ENCODE peak calls at places on chromosome 15, in four cellular contexts. One of them, this sample, is unnamed.

GRCh38 chr15:51883436-51883835 is 54.0 kb downstream of the TMOD3 start:
- DNase-seq in right lobe of liver: no peak
- DNase-seq in EH: peak; percentile 87
- DNase-seq in GM13976: no peak
- DNase-seq in this sample: no peak

GRCh38 chr15:90863987-90864386 is 4.4 kb upstream of the FURIN start:
- DNase-seq in GM13976: no peak
- DNase-seq in right lobe of liver: no peak
- DNase-seq in EH: no peak
- DNase-seq in this sample: no peak

GRCh38 chr15:75775296-75776074 is 62.8 kb upstream of the CSPG4 start:
- DNase-seq in right lobe of liver: no peak
- DNase-seq in GM13976: no peak
- DNase-seq in EH: no peak
- DNase-seq in this sample: no peak

GRCh38 chr15:35496585-35496984 is 49.4 kb downstream of the DPH6 start:
- DNase-seq in GM13976: peak; percentile 10
- DNase-seq in right lobe of liver: no peak
- DNase-seq in EH: no peak
- DNase-seq in this sample: no peak

GRCh38 chr15:92049290-92050008 is 195.9 kb downstream of the SLCO3A1 start:
- DNase-seq in GM13976: no peak
- DNase-seq in EH: no peak
- DNase-seq in right lobe of liver: no peak
- DNase-seq in this sample: no peak

GRCh38 chr15:70415330-70415884 is 317.7 kb upstream of the TLE3 start:
- DNase-seq in right lobe of liver: no peak
- DNase-seq in EH: no peak
- DNase-seq in GM13976: no peak
- DNase-seq in this sample: no peak

GRCh38 chr15:76340802-76341365 is 4.3 kb downstream of the ISL2 start:
- DNase-seq in EH: peak; percentile 58
- DNase-seq in GM13976: peak; percentile 70
- DNase-seq in right lobe of liver: peak; percentile 39
- DNase-seq in this sample: no peak

GRCh38 chr15:65873271-65873670 is 4.0 kb downstream of the RAB11A start:
- DNase-seq in GM13976: no peak
- DNase-seq in right lobe of liver: no peak
- DNase-seq in EH: no peak
- DNase-seq in this sample: no peak

GRCh38 chr15:33923446-33923845 is 44.9 kb upstream of the CHRM5 start:
- DNase-seq in EH: no peak
- DNase-seq in right lobe of liver: no peak
- DNase-seq in GM13976: no peak
- DNase-seq in this sample: no peak

GRCh38 chr15:91224750-91225380 is 124.8 kb downstream of the SV2B start:
- DNase-seq in right lobe of liver: no peak
- DNase-seq in GM13976: peak; percentile 61
- DNase-seq in EH: peak; percentile 27
- DNase-seq in this sample: no peak

GRCh38 chr15:55802600-55803376 is 59.8 kb upstream of the PRTG start:
- DNase-seq in right lobe of liver: no peak
- DNase-seq in GM13976: no peak
- DNase-seq in EH: no peak
- DNase-seq in this sample: no peak

GRCh38 chr15:35626531-35626930 is 80.6 kb upstream of the DPH6 start:
- DNase-seq in right lobe of liver: no peak
- DNase-seq in EH: peak; percentile 82
- DNase-seq in GM13976: no peak
- DNase-seq in this sample: no peak

GRCh38 chr15:94287794-94288246 is 56.5 kb downstream of the MCTP2 start:
- DNase-seq in right lobe of liver: no peak
- DNase-seq in GM13976: peak; percentile 44
- DNase-seq in EH: no peak
- DNase-seq in this sample: no peak

GRCh38 chr15:33729648-33730047 is 238.6 kb upstream of the CHRM5 start:
- DNase-seq in EH: peak; percentile 7
- DNase-seq in GM13976: no peak
- DNase-seq in right lobe of liver: no peak
- DNase-seq in this sample: peak; percentile 8

GRCh38 chr15:98753726-98754125 is 105.4 kb downstream of the IGF1R start:
- DNase-seq in GM13976: no peak
- DNase-seq in right lobe of liver: no peak
- DNase-seq in EH: peak; percentile 42
- DNase-seq in this sample: no peak

GRCh38 chr15:81752149-81752942 is 293.5 kb downstream of the MEX3B start:
- DNase-seq in GM13976: no peak
- DNase-seq in EH: peak; percentile 22
- DNase-seq in right lobe of liver: peak; percentile 51
- DNase-seq in this sample: peak; percentile 40

GRCh38 chr15:66779331-66780009 is 77.4 kb downstream of the SMAD6 start:
- DNase-seq in GM13976: no peak
- DNase-seq in right lobe of liver: no peak
- DNase-seq in EH: no peak
- DNase-seq in this sample: no peak

GRCh38 chr15:35696767-35697231 is 150.8 kb upstream of the DPH6 start:
- DNase-seq in GM13976: no peak
- DNase-seq in EH: peak; percentile 83
- DNase-seq in right lobe of liver: no peak
- DNase-seq in this sample: no peak

GRCh38 chr15:25136119-25136518 is 181.3 kb downstream of the SNRPN start:
- DNase-seq in right lobe of liver: no peak
- DNase-seq in EH: peak; percentile 5
- DNase-seq in GM13976: no peak
- DNase-seq in this sample: peak; percentile 3

GRCh38 chr15:43487271-43487895 is 5.6 kb downstream of the TP53BP1 start:
- DNase-seq in GM13976: no peak
- DNase-seq in right lobe of liver: no peak
- DNase-seq in EH: peak; percentile 52
- DNase-seq in this sample: peak; percentile 64

GRCh38 chr15:56532766-56533455 is 68.0 kb upstream of the MNS1 start:
- DNase-seq in right lobe of liver: no peak
- DNase-seq in EH: no peak
- DNase-seq in GM13976: no peak
- DNase-seq in this sample: no peak

GRCh38 chr15:71732636-71733035 is 77.7 kb upstream of the NR2E3 start:
- DNase-seq in GM13976: no peak
- DNase-seq in right lobe of liver: peak; percentile 48
- DNase-seq in EH: no peak
- DNase-seq in this sample: no peak

GRCh38 chr15:60417112-60417511 is 19.3 kb upstream of the ANXA2 start:
- DNase-seq in GM13976: no peak
- DNase-seq in right lobe of liver: no peak
- DNase-seq in EH: no peak
- DNase-seq in this sample: no peak

GRCh38 chr15:58771621-58772235 is 626 bp downstream of the MINDY2 start:
- DNase-seq in EH: peak; percentile 24
- DNase-seq in right lobe of liver: peak; percentile 47
- DNase-seq in GM13976: peak; percentile 41
- DNase-seq in this sample: peak; percentile 52

GRCh38 chr15:29518442-29518841 is 248.8 kb upstream of the NSMCE3 start:
- DNase-seq in right lobe of liver: no peak
- DNase-seq in EH: no peak
- DNase-seq in GM13976: no peak
- DNase-seq in this sample: no peak

GRCh38 chr15:88909956-88910831 is 3.0 kb downstream of the MFGE8 start:
- DNase-seq in right lobe of liver: no peak
- DNase-seq in EH: peak; percentile 40
- DNase-seq in GM13976: no peak
- DNase-seq in this sample: peak; percentile 76

GRCh38 chr15:43748376-43748775 is 2.1 kb downstream of the PDIA3 start:
- DNase-seq in GM13976: no peak
- DNase-seq in EH: peak; percentile 48
- DNase-seq in right lobe of liver: no peak
- DNase-seq in this sample: no peak

GRCh38 chr15:82880704-82881103 is 71.3 kb downstream of the WHAMM start:
- DNase-seq in right lobe of liver: no peak
- DNase-seq in GM13976: no peak
- DNase-seq in EH: no peak
- DNase-seq in this sample: peak; percentile 88

GRCh38 chr15:39391230-39391629 is 189.6 kb upstream of the THBS1 start:
- DNase-seq in EH: no peak
- DNase-seq in right lobe of liver: no peak
- DNase-seq in GM13976: no peak
- DNase-seq in this sample: no peak

GRCh38 chr15:78996876-78997275 is 52.0 kb upstream of the CTSH start:
- DNase-seq in EH: peak; percentile 46
- DNase-seq in right lobe of liver: no peak
- DNase-seq in GM13976: no peak
- DNase-seq in this sample: no peak

GRCh38 chr15:46636220-46636619 is 1001.4 kb downstream of the SQOR start:
- DNase-seq in right lobe of liver: no peak
- DNase-seq in GM13976: no peak
- DNase-seq in EH: peak; percentile 9
- DNase-seq in this sample: no peak

GRCh38 chr15:72515591-72516389 is 41.7 kb downstream of the ARIH1 start:
- DNase-seq in GM13976: no peak
- DNase-seq in right lobe of liver: no peak
- DNase-seq in EH: peak; percentile 65
- DNase-seq in this sample: no peak

GRCh38 chr15:70870066-70870465 is 16.1 kb upstream of the LARP6 start:
- DNase-seq in right lobe of liver: no peak
- DNase-seq in GM13976: peak; percentile 45
- DNase-seq in EH: peak; percentile 89
- DNase-seq in this sample: no peak

This sample was measured in thyroid gland.